ENCODE peak calls at places on chromosome 5, in four cellular contexts. One of them, this sample, is unnamed.

GRCh38 chr5:179271821-179272325 is 73.4 kb downstream of the ADAMTS2 start:
- DNase-seq in PC-9: no peak
- DNase-seq in brain microvascular endothelial cell: no peak
- DNase-seq in astrocyte: no peak
- DNase-seq in this sample: no peak

GRCh38 chr5:32092938-32093812 is 80.9 kb downstream of the GOLPH3 start:
- DNase-seq in PC-9: peak; percentile 63
- DNase-seq in brain microvascular endothelial cell: peak; percentile 71
- DNase-seq in astrocyte: peak; percentile 52
- DNase-seq in this sample: peak; percentile 85

GRCh38 chr5:130549884-130550552 is 615.0 kb downstream of the HINT1 start:
- DNase-seq in brain microvascular endothelial cell: peak; percentile 95
- DNase-seq in PC-9: peak; percentile 66
- DNase-seq in astrocyte: peak; percentile 86
- DNase-seq in this sample: peak; percentile 89

GRCh38 chr5:172004824-172005237 is 1.6 kb downstream of the FBXW11 start:
- DNase-seq in PC-9: no peak
- DNase-seq in astrocyte: peak; percentile 27
- DNase-seq in brain microvascular endothelial cell: no peak
- DNase-seq in this sample: peak; percentile 29

GRCh38 chr5:74127377-74128338 is 501.7 kb downstream of the ARHGEF28 start:
- DNase-seq in brain microvascular endothelial cell: peak; percentile 12
- DNase-seq in PC-9: no peak
- DNase-seq in astrocyte: peak; percentile 8
- DNase-seq in this sample: peak; percentile 26

GRCh38 chr5:53032188-53032587 is 43.0 kb downstream of the ITGA2 start:
- DNase-seq in PC-9: no peak
- DNase-seq in astrocyte: no peak
- DNase-seq in brain microvascular endothelial cell: no peak
- DNase-seq in this sample: no peak

GRCh38 chr5:171143926-171144325 is 165.1 kb upstream of the TLX3 start:
- DNase-seq in brain microvascular endothelial cell: no peak
- DNase-seq in astrocyte: no peak
- DNase-seq in PC-9: no peak
- DNase-seq in this sample: no peak

GRCh38 chr5:75756191-75756590 is 39.0 kb upstream of the POC5 start:
- DNase-seq in PC-9: no peak
- DNase-seq in astrocyte: no peak
- DNase-seq in brain microvascular endothelial cell: no peak
- DNase-seq in this sample: no peak

GRCh38 chr5:54449923-54450322 is 5.6 kb upstream of the HSPB3 start:
- DNase-seq in brain microvascular endothelial cell: no peak
- DNase-seq in PC-9: no peak
- DNase-seq in astrocyte: no peak
- DNase-seq in this sample: no peak

GRCh38 chr5:80437326-80437725 is 29.5 kb downstream of the ZFYVE16 start:
- DNase-seq in astrocyte: no peak
- DNase-seq in PC-9: no peak
- DNase-seq in brain microvascular endothelial cell: no peak
- DNase-seq in this sample: no peak

GRCh38 chr5:61401726-61402125 is 69.7 kb downstream of the ZSWIM6 start:
- DNase-seq in astrocyte: peak; percentile 85
- DNase-seq in PC-9: no peak
- DNase-seq in brain microvascular endothelial cell: peak; percentile 54
- DNase-seq in this sample: peak; percentile 66

GRCh38 chr5:19855031-19855430 is 133.0 kb downstream of the CDH18 start:
- DNase-seq in PC-9: no peak
- DNase-seq in brain microvascular endothelial cell: no peak
- DNase-seq in astrocyte: peak; percentile 61
- DNase-seq in this sample: no peak

GRCh38 chr5:112709416-112709815 is 28.3 kb upstream of the APC start:
- DNase-seq in brain microvascular endothelial cell: no peak
- DNase-seq in PC-9: no peak
- DNase-seq in astrocyte: peak; percentile 35
- DNase-seq in this sample: no peak

GRCh38 chr5:79200573-79201183 is 35.3 kb upstream of the JMY start:
- DNase-seq in PC-9: no peak
- DNase-seq in astrocyte: no peak
- DNase-seq in brain microvascular endothelial cell: peak; percentile 6
- DNase-seq in this sample: peak; percentile 20

GRCh38 chr5:32222723-32223470 is 48.8 kb upstream of the GOLPH3 start:
- DNase-seq in astrocyte: no peak
- DNase-seq in brain microvascular endothelial cell: no peak
- DNase-seq in PC-9: peak; percentile 36
- DNase-seq in this sample: no peak

GRCh38 chr5:78269088-78269703 is 25.3 kb downstream of the AP3B1 start:
- DNase-seq in astrocyte: no peak
- DNase-seq in brain microvascular endothelial cell: no peak
- DNase-seq in PC-9: no peak
- DNase-seq in this sample: peak; percentile 36

GRCh38 chr5:125478599-125478998 is 732.2 kb upstream of the ZNF608 start:
- DNase-seq in PC-9: peak; percentile 72
- DNase-seq in astrocyte: no peak
- DNase-seq in brain microvascular endothelial cell: no peak
- DNase-seq in this sample: no peak

GRCh38 chr5:39264528-39264927 is 45.2 kb upstream of the FYB1 start:
- DNase-seq in brain microvascular endothelial cell: no peak
- DNase-seq in astrocyte: no peak
- DNase-seq in PC-9: no peak
- DNase-seq in this sample: no peak

GRCh38 chr5:11540112-11540511 is 364.1 kb downstream of the CTNND2 start:
- DNase-seq in brain microvascular endothelial cell: no peak
- DNase-seq in astrocyte: no peak
- DNase-seq in PC-9: no peak
- DNase-seq in this sample: no peak

GRCh38 chr5:32852535-32852934 is 141.4 kb downstream of the NPR3 start:
- DNase-seq in PC-9: no peak
- DNase-seq in brain microvascular endothelial cell: peak; percentile 90
- DNase-seq in astrocyte: peak; percentile 82
- DNase-seq in this sample: peak; percentile 51

GRCh38 chr5:105640328-105640727 is 2030.4 kb downstream of the EFNA5 start:
- DNase-seq in astrocyte: no peak
- DNase-seq in brain microvascular endothelial cell: no peak
- DNase-seq in PC-9: no peak
- DNase-seq in this sample: no peak

GRCh38 chr5:172771439-172772111 is 580 bp upstream of the DUSP1 start:
- DNase-seq in brain microvascular endothelial cell: no peak
- DNase-seq in PC-9: no peak
- DNase-seq in astrocyte: no peak
- DNase-seq in this sample: no peak

GRCh38 chr5:100852988-100853449 is 50.1 kb downstream of the ST8SIA4 start:
- DNase-seq in PC-9: no peak
- DNase-seq in astrocyte: no peak
- DNase-seq in brain microvascular endothelial cell: no peak
- DNase-seq in this sample: no peak
- H3K4me3 ChIP-seq in PC-9: no peak overlapping the region
- H3K4me3 ChIP-seq in astrocyte: no peak overlapping the region
- H3K4me3 ChIP-seq in brain microvascular endothelial cell: no peak overlapping the region
- H3K4me3 ChIP-seq in this sample: no peak overlapping the region

DNA sequence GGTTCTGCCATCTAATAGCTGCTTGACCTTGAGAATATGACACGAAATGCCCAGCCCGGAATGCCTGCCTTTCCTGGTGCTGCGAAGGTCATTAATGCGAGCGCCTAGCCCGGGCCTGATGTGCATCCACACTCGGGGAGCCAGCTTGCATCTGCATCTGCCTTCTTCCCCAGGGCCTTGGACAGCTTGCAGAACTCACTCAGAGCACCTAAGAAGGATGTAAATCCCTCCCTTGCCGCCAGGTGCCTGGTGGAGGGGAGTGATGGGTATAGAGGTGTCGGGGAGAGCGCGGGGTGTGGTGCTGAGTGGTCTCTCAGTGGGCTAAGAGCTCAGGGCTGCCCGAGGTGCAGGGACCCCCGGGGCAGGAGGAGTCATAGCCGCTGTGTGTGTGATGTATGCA is 127.2 kb downstream of the MRPL36 start:
- DNase-seq in PC-9: no peak
- DNase-seq in astrocyte: no peak
- DNase-seq in brain microvascular endothelial cell: no peak
- DNase-seq in this sample: no peak
- TF ChIP-seq CTCF in PC-9: peak; percentile 37
- TF ChIP-seq CTCF in astrocyte: no peak
- TF ChIP-seq CTCF in brain microvascular endothelial cell: no peak
- TF ChIP-seq CTCF in this sample: no peak

GRCh38 chr5:63963080-63963735 is 963 bp upstream of the HTR1A start:
- DNase-seq in PC-9: peak; percentile 43
- DNase-seq in brain microvascular endothelial cell: peak; percentile 69
- DNase-seq in astrocyte: peak; percentile 39
- DNase-seq in this sample: peak; percentile 85

GRCh38 chr5:63961125-63961597 is 1.1 kb downstream of the HTR1A start:
- DNase-seq in brain microvascular endothelial cell: no peak
- DNase-seq in astrocyte: no peak
- DNase-seq in PC-9: no peak
- DNase-seq in this sample: no peak

GRCh38 chr5:63960646-63961045 is 1.6 kb downstream of the HTR1A start:
- DNase-seq in astrocyte: no peak
- DNase-seq in brain microvascular endothelial cell: no peak
- DNase-seq in PC-9: no peak
- DNase-seq in this sample: no peak

GRCh38 chr5:63962345-63962744 is at the start of gene HTR1A:
- DNase-seq in astrocyte: no peak
- DNase-seq in PC-9: no peak
- DNase-seq in brain microvascular endothelial cell: no peak
- DNase-seq in this sample: no peak

GRCh38 chr5:63961598-63962161 is 565 bp downstream of the HTR1A start:
- DNase-seq in PC-9: no peak
- DNase-seq in astrocyte: no peak
- DNase-seq in brain microvascular endothelial cell: no peak
- DNase-seq in this sample: no peak
- H3K4me3 ChIP-seq in PC-9: no peak overlapping the region
- H3K4me3 ChIP-seq in astrocyte: no peak overlapping the region
- H3K4me3 ChIP-seq in brain microvascular endothelial cell: no peak overlapping the region
- H3K4me3 ChIP-seq in this sample: no peak overlapping the region

DNA sequence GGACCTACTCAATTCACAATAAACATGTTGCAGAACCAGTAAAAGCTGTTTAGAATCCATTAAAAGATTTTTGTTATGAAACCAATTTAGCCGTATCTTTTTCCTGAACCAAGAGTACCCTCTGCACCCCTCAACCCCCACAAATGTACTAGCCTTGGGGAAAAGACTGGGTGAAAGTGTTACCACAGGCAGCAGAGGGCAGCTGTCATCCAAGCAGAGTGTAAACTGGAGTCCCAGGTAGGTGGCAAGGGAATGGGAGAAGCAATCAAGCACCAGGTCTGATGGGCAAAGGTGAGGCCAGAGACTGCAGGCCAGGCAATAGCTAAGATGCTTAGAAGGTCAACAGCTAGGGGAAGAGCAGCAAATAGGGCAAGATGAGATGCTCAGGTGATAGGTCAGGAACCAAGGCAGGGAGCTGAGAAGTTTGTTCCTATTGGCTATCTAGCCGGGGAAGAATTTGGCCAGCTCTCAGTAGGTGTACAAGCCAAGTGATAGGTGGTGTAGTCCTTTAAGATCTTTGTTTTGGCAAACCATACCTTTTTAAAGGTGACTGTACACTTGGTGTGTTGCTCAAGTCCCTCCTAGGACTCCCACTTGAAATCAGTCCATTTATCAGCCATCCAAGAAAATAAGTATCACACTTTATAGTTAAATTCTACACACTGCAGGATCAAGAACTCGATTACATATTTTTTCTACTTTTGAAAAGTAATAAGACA is 77.8 kb upstream of the CCDC112 start:
- DNase-seq in brain microvascular endothelial cell: no peak
- DNase-seq in PC-9: no peak
- DNase-seq in astrocyte: no peak
- DNase-seq in this sample: no peak
- TF ChIP-seq CTCF in brain microvascular endothelial cell: peak; percentile 37
- TF ChIP-seq CTCF in PC-9: no peak
- TF ChIP-seq CTCF in astrocyte: no peak
- TF ChIP-seq CTCF in this sample: no peak

GRCh38 chr5:13780081-13780480 is 164.4 kb downstream of the DNAH5 start:
- DNase-seq in PC-9: no peak
- DNase-seq in astrocyte: no peak
- DNase-seq in brain microvascular endothelial cell: no peak
- DNase-seq in this sample: no peak

GRCh38 chr5:13786016-13786415 is 158.5 kb downstream of the DNAH5 start:
- DNase-seq in PC-9: no peak
- DNase-seq in brain microvascular endothelial cell: no peak
- DNase-seq in astrocyte: no peak
- DNase-seq in this sample: no peak

DNA sequence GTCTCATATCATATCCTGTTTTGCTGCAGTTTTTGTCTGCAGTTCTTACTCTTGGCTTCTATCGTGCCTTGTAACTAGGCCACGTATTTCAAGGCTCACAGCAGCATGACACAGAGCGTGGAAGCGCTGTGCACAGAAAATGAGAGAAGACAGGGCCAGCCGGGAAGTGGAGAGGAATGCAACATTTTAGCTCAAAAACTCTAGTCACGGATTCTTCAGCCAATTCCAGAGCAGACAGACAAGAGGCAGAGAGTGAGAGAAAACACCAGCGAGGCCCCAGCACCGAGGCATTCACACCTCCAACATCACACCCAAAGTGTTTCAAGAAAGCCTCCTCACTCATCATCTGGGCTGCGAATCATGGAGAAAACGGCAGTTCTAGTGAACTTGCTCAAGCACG is 160.8 kb downstream of the DNAH5 start:
- DNase-seq in brain microvascular endothelial cell: no peak
- DNase-seq in astrocyte: no peak
- DNase-seq in PC-9: no peak
- DNase-seq in this sample: no peak
- H3K4me3 ChIP-seq in brain microvascular endothelial cell: no peak overlapping the region
- H3K4me3 ChIP-seq in astrocyte: no peak overlapping the region
- H3K4me3 ChIP-seq in PC-9: no peak overlapping the region
- H3K4me3 ChIP-seq in this sample: no peak overlapping the region

GRCh38 chr5:140205952-140206351 is 31.0 kb downstream of the CYSTM1 start:
- DNase-seq in brain microvascular endothelial cell: no peak
- DNase-seq in PC-9: no peak
- DNase-seq in astrocyte: no peak
- DNase-seq in this sample: no peak
- TF ChIP-seq CTCF in brain microvascular endothelial cell: peak; percentile 31
- TF ChIP-seq CTCF in PC-9: no peak
- TF ChIP-seq CTCF in astrocyte: no peak
- TF ChIP-seq CTCF in this sample: no peak

DNA sequence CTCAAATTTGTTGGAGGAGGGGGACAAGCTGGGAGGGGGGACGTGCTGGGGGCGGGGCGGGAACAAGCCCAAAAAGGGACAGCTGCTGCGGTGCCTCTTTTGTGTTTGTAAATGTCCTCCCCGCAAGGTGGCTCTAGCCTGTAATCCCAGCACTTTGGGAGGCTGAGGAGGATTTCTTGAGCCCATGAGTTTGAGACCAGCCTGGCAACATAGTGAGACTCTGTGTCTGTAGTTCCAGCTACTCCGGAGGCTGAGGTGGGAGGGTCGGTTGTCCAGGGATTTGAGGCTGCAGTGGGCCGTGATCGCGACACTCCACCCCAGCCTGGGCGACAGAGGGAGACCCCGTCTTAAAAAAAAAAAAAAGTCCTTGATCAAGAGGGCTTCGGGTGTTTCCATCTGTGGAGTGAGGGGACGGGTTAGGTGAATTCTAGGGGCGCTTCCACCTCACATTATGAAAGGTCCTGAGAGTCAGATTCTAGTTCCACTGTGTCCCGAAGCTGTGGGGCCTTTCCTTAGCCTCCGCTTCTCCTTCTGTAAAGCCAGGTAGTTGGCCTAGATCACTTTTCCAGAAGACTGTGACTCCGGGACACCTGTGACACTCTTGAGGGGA is 779 bp upstream of the CTNNA1 start:
- DNase-seq in brain microvascular endothelial cell: no peak
- DNase-seq in PC-9: peak; percentile 45
- DNase-seq in astrocyte: no peak
- DNase-seq in this sample: peak; percentile 47
- H3K4me3 ChIP-seq in brain microvascular endothelial cell: peak overlapping the region; percentile 90
- H3K4me3 ChIP-seq in PC-9: peak overlapping the region; percentile 60
- H3K4me3 ChIP-seq in astrocyte: peak overlapping the region; percentile 48
- H3K4me3 ChIP-seq in this sample: peak overlapping the region; percentile 86